ENCODE peak calls at places on chromosome 11, in eight cellular contexts. C, Q, T, S, M, I, H and R are unnamed samples.
A peak's percentile ranks its signal among the peaks of the same experiment; 100 is the strongest.

GRCh38 chr11:33735426-33736147 is 636 bp downstream of the CD59 start:
- DNase-seq in Q (peak; percentile 29), S (peak; percentile 81), T (peak; percentile 53), M (peak; percentile 34), C (peak; percentile 66), H (no peak), I (peak; percentile 36), R (peak; percentile 39)

GRCh38 chr11:103202048-103202651 is 92.9 kb downstream of the DYNC2H1 start:
- DNase-seq in C (peak; percentile 28), I (no peak), S (no peak), H (peak; percentile 66), T (no peak), Q (no peak), M (no peak), R (no peak)

GRCh38 chr11:61919113-61919840 is 1.9 kb upstream of the RAB3IL1 start:
- DNase-seq in H (no peak), C (no peak), T (no peak), I (no peak), M (no peak), S (peak; percentile 68), Q (no peak), R (no peak)

GRCh38 chr11:28176231-28176853 is 68.2 kb downstream of the METTL15 start:
- DNase-seq in T (no peak), I (no peak), Q (no peak), H (peak; percentile 0), S (no peak), C (no peak), M (no peak), R (no peak)

GRCh38 chr11:104653011-104653806 is 245.1 kb downstream of the CASP12 start:
- DNase-seq in Q (no peak), S (no peak), M (no peak), I (no peak), C (peak; percentile 17), H (peak; percentile 28), T (no peak), R (no peak)

GRCh38 chr11:31882951-31883392 is 71.8 kb upstream of the PAX6 start:
- DNase-seq in T (no peak), S (no peak), I (no peak), M (no peak), Q (no peak), C (no peak), H (no peak), R (no peak)

GRCh38 chr11:131858495-131858894 is 488.1 kb downstream of the NTM start:
- DNase-seq in S (no peak), H (no peak), I (no peak), M (no peak), C (no peak), T (no peak), Q (no peak), R (no peak)

GRCh38 chr11:94218372-94218771 is 86.0 kb upstream of the IZUMO1R start:
- DNase-seq in C (no peak), H (no peak), T (no peak), S (no peak), M (no peak), Q (no peak), I (no peak), R (no peak)

GRCh38 chr11:35087648-35088047 is 51.3 kb upstream of the CD44 start:
- DNase-seq in M (no peak), S (no peak), T (peak; percentile 73), Q (no peak), C (no peak), H (peak; percentile 80), I (no peak), R (no peak)

GRCh38 chr11:75197512-75198277 is 42.9 kb upstream of the TPBGL start:
- DNase-seq in T (no peak), Q (no peak), I (no peak), M (no peak), C (no peak), H (no peak), S (no peak), R (no peak)

GRCh38 chr11:79438631-79439429 is 2.0 kb downstream of the TENM4 start:
- DNase-seq in M (no peak), T (peak; percentile 20), S (no peak), Q (peak; percentile 44), C (peak; percentile 65), I (no peak), H (peak; percentile 46), R (peak; percentile 23)

GRCh38 chr11:128906185-128907065 is 15.3 kb downstream of the KCNJ5 start:
- DNase-seq in I (no peak), S (no peak), H (no peak), M (no peak), Q (peak; percentile 54), C (no peak), T (no peak), R (no peak)

GRCh38 chr11:60305906-60306619 is 21.0 kb upstream of the MS4A6E start:
- DNase-seq in I (no peak), Q (no peak), H (no peak), S (no peak), C (no peak), M (no peak), T (no peak), R (no peak)

GRCh38 chr11:29280452-29280851 is 736.4 kb downstream of the KCNA4 start:
- DNase-seq in S (no peak), I (no peak), Q (no peak), T (no peak), C (no peak), M (no peak), H (no peak), R (no peak)

GRCh38 chr11:46281374-46281831 is 3.9 kb downstream of the CREB3L1 start:
- DNase-seq in C (no peak), T (no peak), H (peak; percentile 31), I (no peak), M (no peak), S (no peak), Q (no peak), R (no peak)

GRCh38 chr11:5297671-5298070 is 4.1 kb downstream of the OR51B4 start:
- DNase-seq in S (no peak), T (no peak), C (no peak), I (no peak), Q (no peak), M (no peak), H (peak; percentile 15), R (no peak)

GRCh38 chr11:61833478-61833877 is 5.4 kb downstream of the FADS2 start:
- DNase-seq in Q (no peak), S (peak; percentile 62), C (no peak), T (no peak), M (no peak), H (no peak), I (no peak), R (no peak)

GRCh38 chr11:87851234-87851633 is 324.0 kb downstream of the RAB38 start:
- DNase-seq in C (no peak), T (no peak), I (no peak), S (no peak), M (no peak), H (peak; percentile 29), Q (no peak), R (no peak)

GRCh38 chr11:78420796-78421209 is 3.2 kb upstream of the GAB2 start:
- DNase-seq in I (no peak), C (peak; percentile 65), T (peak; percentile 61), S (peak; percentile 90), H (peak; percentile 51), Q (peak; percentile 34), M (no peak), R (peak; percentile 52)

GRCh38 chr11:88310246-88310645 is 27.3 kb downstream of the CTSC start:
- DNase-seq in C (no peak), Q (no peak), H (no peak), I (no peak), M (no peak), T (no peak), S (no peak), R (no peak)

GRCh38 chr11:129291556-129291955 is 84.1 kb upstream of the BARX2 start:
- DNase-seq in T (no peak), M (no peak), C (no peak), Q (no peak), I (no peak), H (no peak), S (no peak), R (no peak)

GRCh38 chr11:1889941-1890855 is 1.5 kb downstream of the PRR33 start:
- DNase-seq in Q (no peak), T (no peak), M (no peak), H (no peak), S (peak; percentile 80), C (peak; percentile 37), I (peak; percentile 24), R (no peak)
- H3K4me3 ChIP-seq in Q (no peak overlapping the region), T (no peak overlapping the region), M (peak overlapping the region; percentile 64), H (no peak overlapping the region), S (peak overlapping the region; percentile 38), C (no peak overlapping the region), I (peak overlapping the region; percentile 61), R (no peak overlapping the region)

GRCh38 chr11:57646221-57646620 is 3.5 kb downstream of the YPEL4 start:
- DNase-seq in H (no peak), S (no peak), T (peak; percentile 34), I (no peak), C (no peak), M (no peak), Q (no peak), R (no peak)
- H3K4me1 ChIP-seq in H (peaks cover 25% of the 10 kb centered on the region), S (peaks cover 54% of the 10 kb centered on the region), T (peaks cover 18% of the 10 kb centered on the region), I (peaks cover 18% of the 10 kb centered on the region), C (peaks cover 16% of the 10 kb centered on the region), M (peaks cover 19% of the 10 kb centered on the region), Q (peaks cover 68% of the 10 kb centered on the region), R (peaks cover 64% of the 10 kb centered on the region)

GRCh38 chr11:18384157-18384641 is 10.2 kb upstream of the LDHA start:
- DNase-seq in C (peak; percentile 74), T (peak; percentile 54), S (peak; percentile 76), H (peak; percentile 83), Q (peak; percentile 80), M (no peak), I (peak; percentile 10), R (peak; percentile 48)
- H3K4me3 ChIP-seq in C (no peak overlapping the region), T (no peak overlapping the region), S (peak overlapping the region; percentile 24), H (no peak overlapping the region), Q (no peak overlapping the region), M (peak overlapping the region; percentile 29), I (peak overlapping the region; percentile 49), R (peak overlapping the region; percentile 41)

GRCh38 chr11:45154276-45154675 is 7.8 kb downstream of the PRDM11 start:
- DNase-seq in I (no peak), S (peak; percentile 35), H (no peak), M (no peak), T (no peak), Q (no peak), C (no peak), R (no peak)
- H3K4me1 ChIP-seq in I (no peaks in the 10 kb centered on the region), S (peaks cover 53% of the 10 kb centered on the region), H (no peaks in the 10 kb centered on the region), M (no peaks in the 10 kb centered on the region), T (peaks cover 19% of the 10 kb centered on the region), Q (peaks cover 61% of the 10 kb centered on the region), C (no peaks in the 10 kb centered on the region), R (peaks cover 61% of the 10 kb centered on the region)

DNA sequence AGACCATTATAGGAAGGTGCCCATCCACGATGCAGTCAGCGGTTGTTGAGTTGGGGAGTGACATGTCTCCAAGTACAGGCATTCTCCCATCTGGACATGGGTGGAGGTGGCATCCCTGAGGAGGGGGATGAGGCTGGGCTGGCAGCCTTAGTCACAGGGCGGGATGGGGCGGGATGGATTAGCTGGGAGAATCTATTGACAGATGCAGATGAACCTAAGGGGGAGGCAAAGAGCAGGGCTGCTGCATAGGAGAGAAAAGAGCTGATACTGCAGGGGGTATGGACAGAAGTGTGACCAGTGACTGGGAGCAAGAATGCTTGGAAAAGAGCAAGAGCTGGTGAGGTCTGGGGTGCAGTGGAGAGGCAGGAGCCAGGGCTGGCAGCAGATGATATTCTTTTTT is 42.7 kb downstream of the SCN3B start:
- DNase-seq in C (no peak), Q (no peak), T (no peak), H (no peak), M (no peak), I (no peak), S (no peak), R (no peak)
- H3K4me3 ChIP-seq in C (no peak overlapping the region), Q (no peak overlapping the region), T (no peak overlapping the region), H (no peak overlapping the region), M (no peak overlapping the region), I (no peak overlapping the region), S (no peak overlapping the region), R (no peak overlapping the region)